ENCODE peak calls at places on chromosomes 1 and 21, in eight cellular contexts. R, X, Y, P, J, D, O and U are unnamed samples.

GRCh38 chr1:189658381-189658780 is 819.3 kb downstream of the BRINP3 start:
- DNase-seq in D (no peak), O (no peak), J (peak), Y (no peak), P (no peak), R (no peak), X (no peak), U (no peak)

GRCh38 chr1:175317309-175317708 is 124.7 kb upstream of the KIAA0040 start:
- DNase-seq in X (no peak), D (no peak), J (no peak), Y (no peak), P (peak), R (no peak), O (peak), U (no peak)

GRCh38 chr1:47683402-47683801 is 245.6 kb downstream of the FOXD2 start:
- DNase-seq in Y (no peak), J (no peak), P (no peak), R (no peak), O (no peak), D (no peak), X (peak), U (peak)

GRCh38 chr1:177283380-177283779 is 112.6 kb downstream of the BRINP2 start:
- DNase-seq in P (no peak), J (no peak), R (no peak), O (no peak), Y (no peak), X (no peak), D (no peak), U (no peak)

GRCh38 chr1:108877858-108878257 is 1.1 kb downstream of the GPSM2 start:
- DNase-seq in J (no peak), X (no peak), P (no peak), D (no peak), R (no peak), Y (no peak), O (no peak), U (no peak)

GRCh38 chr1:66302810-66303209 is 231.1 kb upstream of the SGIP1 start:
- DNase-seq in Y (no peak), X (no peak), P (no peak), O (no peak), J (peak), R (no peak), D (no peak), U (no peak)

GRCh38 chr21:35027558-35028450 is 21.3 kb downstream of the RUNX1 start:
- DNase-seq in D (no peak), Y (no peak), X (no peak), J (no peak), R (no peak), P (no peak), O (peak), U (no peak)

GRCh38 chr1:214854126-214854875 is 228.2 kb upstream of the KCNK2 start:
- DNase-seq in J (no peak), Y (no peak), D (no peak), R (no peak), X (no peak), O (no peak), P (no peak), U (no peak)

GRCh38 chr1:38625939-38626338 is 233.6 kb downstream of the RRAGC start:
- DNase-seq in P (no peak), Y (no peak), J (no peak), X (no peak), O (no peak), R (no peak), D (no peak), U (no peak)

GRCh38 chr1:223738465-223739365 is 26.4 kb downstream of the CAPN2 start:
- DNase-seq in O (no peak), D (no peak), X (peak), R (peak), J (no peak), Y (no peak), P (no peak), U (no peak)

GRCh38 chr1:54653036-54653435 is 11.4 kb downstream of the MROH7 start:
- DNase-seq in R (no peak), D (no peak), X (no peak), O (no peak), J (no peak), Y (no peak), P (no peak), U (no peak)

GRCh38 chr1:114490235-114490634 is 20.8 kb downstream of the TRIM33 start:
- DNase-seq in Y (no peak), P (no peak), D (no peak), O (no peak), J (no peak), X (no peak), R (no peak), U (no peak)

GRCh38 chr1:207404849-207405525 is 49.1 kb upstream of the CR2 start:
- DNase-seq in J (peak), R (no peak), X (no peak), D (no peak), P (no peak), O (no peak), Y (no peak), U (no peak)

GRCh38 chr1:234775477-234776246 is 165.7 kb upstream of the IRF2BP2 start:
- DNase-seq in J (no peak), Y (no peak), R (peak), D (no peak), X (no peak), P (no peak), O (no peak), U (peak)

GRCh38 chr1:209634005-209634737 is 18.1 kb downstream of the LAMB3 start:
- DNase-seq in P (no peak), X (no peak), D (no peak), Y (no peak), R (no peak), J (no peak), O (no peak), U (no peak)

GRCh38 chr1:31760422-31760900 is 3.7 kb downstream of the ADGRB2 start:
- DNase-seq in D (no peak), P (peak), X (no peak), O (no peak), J (no peak), R (no peak), Y (no peak), U (no peak)

GRCh38 chr21:42106425-42106824 is 35.3 kb downstream of the UMODL1 start:
- DNase-seq in P (no peak), O (no peak), R (no peak), Y (no peak), D (no peak), J (no peak), X (no peak), U (no peak)

GRCh38 chr1:197392541-197392940 is 124.5 kb downstream of the CRB1 start:
- DNase-seq in R (no peak), X (no peak), P (no peak), Y (no peak), O (no peak), J (no peak), D (no peak), U (no peak)

GRCh38 chr1:218878369-218878768 is 295.3 kb upstream of the LYPLAL1 start:
- DNase-seq in P (no peak), O (no peak), D (no peak), X (no peak), Y (no peak), R (no peak), J (peak), U (no peak)

GRCh38 chr1:89607888-89608626 is 24.9 kb upstream of the LRRC8C start:
- DNase-seq in P (no peak), D (peak), Y (peak), X (no peak), J (no peak), O (no peak), R (no peak), U (no peak)

DNA sequence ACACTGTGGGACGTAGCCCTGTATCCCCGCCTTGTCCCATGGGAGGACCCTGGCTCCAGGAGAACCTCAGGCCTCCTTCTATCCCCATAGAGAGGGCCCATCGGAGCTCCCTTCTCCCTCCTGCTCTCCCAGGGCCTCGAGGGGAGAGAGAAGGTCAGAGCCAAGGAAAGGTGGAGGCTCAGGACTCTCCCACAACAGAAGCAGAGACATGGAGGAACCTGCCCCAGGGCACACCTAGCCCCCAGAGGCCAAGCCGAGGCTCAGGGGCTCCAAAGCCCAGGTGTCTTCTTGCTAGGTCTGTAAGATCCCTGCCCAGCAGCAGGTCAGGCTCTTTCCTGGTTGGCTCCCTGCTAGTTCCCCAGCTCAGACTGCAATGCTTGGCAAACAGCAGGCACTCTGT is 34.4 kb upstream of the ARF1 start:
- DNase-seq in R (no peak), J (no peak), Y (no peak), P (no peak), O (no peak), X (no peak), D (no peak), U (peak)
- TF ChIP-seq CTCF in R (no peak), J (no peak), Y (no peak), P (no peak), O (no peak), X (no peak), D (no peak), U (no peak)

DNA sequence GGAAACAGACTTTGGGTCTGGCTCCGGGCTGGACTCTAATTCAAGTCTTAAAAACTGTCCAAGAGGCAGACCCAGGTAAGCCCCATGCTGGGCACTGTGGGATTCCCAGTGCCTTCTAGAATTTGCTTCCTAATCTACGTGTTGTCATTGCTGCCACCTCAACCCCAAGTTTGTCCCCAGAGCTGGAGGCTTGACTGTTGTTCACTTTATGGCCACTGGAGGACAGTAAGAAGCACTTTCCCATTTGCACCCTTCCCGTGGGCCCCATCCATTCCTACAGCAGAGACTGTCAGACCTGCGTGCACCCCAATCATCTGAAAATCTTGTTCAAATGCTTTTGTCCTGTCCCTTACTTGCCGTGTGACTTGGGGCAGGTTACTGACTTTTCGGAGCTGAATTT is 29.4 kb upstream of the VASH2 start:
- DNase-seq in X (no peak), P (no peak), R (no peak), Y (no peak), D (no peak), J (no peak), O (no peak), U (no peak)
- TF ChIP-seq CTCF in X (no peak), P (no peak), R (peak), Y (peak), D (no peak), J (peak), O (peak), U (peak)

GRCh38 chr1:245772739-245773138 is 618.0 kb downstream of the KIF26B start:
- DNase-seq in P (no peak), O (no peak), Y (no peak), J (no peak), R (no peak), X (no peak), D (no peak), U (no peak)

GRCh38 chr1:245772325-245772724 is 617.5 kb downstream of the KIF26B start:
- DNase-seq in P (no peak), J (no peak), R (no peak), O (no peak), Y (no peak), D (no peak), X (no peak), U (no peak)

GRCh38 chr1:245773344-245773743 is 618.6 kb downstream of the KIF26B start:
- DNase-seq in X (no peak), R (no peak), Y (no peak), J (no peak), P (no peak), D (no peak), O (no peak), U (no peak)

GRCh38 chr1:245779797-245780529 is 625.2 kb downstream of the KIF26B start:
- DNase-seq in J (no peak), P (no peak), Y (no peak), X (no peak), R (no peak), D (no peak), O (no peak), U (no peak)

GRCh38 chr1:245777752-245778151 is 623.0 kb downstream of the KIF26B start:
- DNase-seq in R (no peak), P (no peak), X (no peak), Y (no peak), D (no peak), O (no peak), J (no peak), U (no peak)
- TF ChIP-seq CTCF in R (no peak), P (no peak), X (no peak), Y (no peak), D (no peak), O (no peak), J (no peak), U (no peak)

GRCh38 chr1:160999376-160999775 is 21.6 kb downstream of the F11R start:
- DNase-seq in Y (no peak), R (no peak), D (no peak), X (no peak), J (no peak), P (no peak), O (no peak), U (no peak)
- TF ChIP-seq CTCF in Y (no peak), R (no peak), D (no peak), X (no peak), J (no peak), P (no peak), O (no peak), U (no peak)

GRCh38 chr1:61182049-61182448 is 99.7 kb downstream of the NFIA start:
- DNase-seq in Y (no peak), J (peak), X (no peak), O (no peak), D (no peak), R (no peak), P (no peak), U (no peak)
- TF ChIP-seq CTCF in Y (no peak), J (no peak), X (no peak), O (no peak), D (no peak), R (no peak), P (no peak), U (no peak)

GRCh38 chr1:211281322-211282022 is 22.3 kb downstream of the RCOR3 start:
- DNase-seq in D (no peak), Y (no peak), X (no peak), O (no peak), J (peak), R (no peak), P (no peak), U (no peak)

GRCh38 chr1:211280910-211281309 is 21.7 kb downstream of the RCOR3 start:
- DNase-seq in R (no peak), D (no peak), O (no peak), P (no peak), Y (no peak), X (no peak), J (no peak), U (no peak)

GRCh38 chr1:211285196-211285595 is 26.0 kb downstream of the RCOR3 start:
- DNase-seq in J (no peak), P (no peak), Y (no peak), D (no peak), R (no peak), O (no peak), X (no peak), U (no peak)

GRCh38 chr1:211279340-211279739 is 20.2 kb downstream of the RCOR3 start:
- DNase-seq in X (no peak), D (no peak), J (no peak), O (no peak), Y (no peak), R (no peak), P (no peak), U (no peak)

DNA sequence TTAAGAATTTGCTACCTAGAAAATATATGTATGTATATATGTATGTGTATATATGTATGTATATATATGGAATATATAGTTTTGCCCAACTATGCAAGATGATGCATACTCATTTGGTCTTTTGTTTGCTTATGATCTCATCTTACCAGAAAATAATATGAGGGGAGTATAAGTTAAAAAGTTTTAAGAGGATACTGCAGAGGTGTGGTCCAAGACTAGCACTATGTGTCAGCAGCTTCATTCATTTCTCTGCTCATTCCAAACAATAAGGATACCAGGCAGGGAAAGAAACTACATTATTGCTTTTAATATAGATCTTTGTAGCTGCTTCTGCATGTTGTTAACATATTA is 22.8 kb downstream of the RCOR3 start:
- DNase-seq in P (no peak), J (no peak), Y (no peak), D (no peak), X (no peak), O (no peak), R (no peak), U (no peak)
- TF ChIP-seq CTCF in P (no peak), J (no peak), Y (no peak), D (no peak), X (no peak), O (no peak), R (no peak), U (no peak)

GRCh38 chr1:94693029-94693428 is 127.1 kb upstream of the SLC44A3 start:
- DNase-seq in R (no peak), P (no peak), X (no peak), Y (no peak), D (no peak), O (no peak), J (no peak), U (no peak)
- TF ChIP-seq CTCF in R (no peak), P (no peak), X (no peak), Y (no peak), D (no peak), O (no peak), J (no peak), U (no peak)

GRCh38 chr1:27402349-27402754 is 9.9 kb downstream of the GPR3 start:
- DNase-seq in J (peak), Y (peak), R (peak), D (no peak), X (peak), P (no peak), O (no peak), U (peak)
- TF ChIP-seq CTCF in J (peak), Y (peak), R (peak), D (no peak), X (peak), P (no peak), O (peak), U (peak)